ENCODE peak calls at places on chromosomes 11 and 22, in five cellular contexts. Z, X, G, O and R are unnamed samples.

GRCh38 chr11:57432714-57433163 is 5.8 kb upstream of the SLC43A3 start:
- DNase-seq in Z (no peak), X (peak; percentile 19), O (no peak), G (no peak), R (no peak)

GRCh38 chr11:81497202-81497804 is 1236.4 kb downstream of the FAM181B start:
- DNase-seq in X (peak; percentile 2), Z (peak; percentile 55), G (peak; percentile 0), O (peak; percentile 65), R (peak; percentile 15)

GRCh38 chr22:41352058-41352457 is 29.7 kb upstream of the TEF start:
- DNase-seq in G (peak; percentile 6), X (peak; percentile 50), Z (peak; percentile 83), O (no peak), R (no peak)

GRCh38 chr11:133115099-133115498 is 417.2 kb downstream of the OPCML start:
- DNase-seq in X (no peak), Z (no peak), O (no peak), G (no peak), R (no peak)

GRCh38 chr11:57347336-57347735 is 9.2 kb downstream of the P2RX3 start:
- DNase-seq in Z (no peak), G (no peak), X (no peak), O (no peak), R (no peak)

GRCh38 chr22:46104881-46105493 is 45.3 kb upstream of the PPARA start:
- DNase-seq in Z (no peak), G (no peak), X (peak; percentile 37), O (no peak), R (no peak)

GRCh38 chr11:65390099-65390941 is 3.9 kb downstream of the FRMD8 start:
- DNase-seq in G (no peak), X (no peak), Z (no peak), O (peak; percentile 31), R (no peak)

GRCh38 chr11:103091441-103091809 is 535 bp downstream of the DCUN1D5 start:
- DNase-seq in G (no peak), O (peak; percentile 58), Z (peak; percentile 62), X (peak; percentile 37), R (peak; percentile 61)

GRCh38 chr11:9363954-9364912 is 20.2 kb upstream of the IPO7 start:
- DNase-seq in Z (peak; percentile 99), X (peak; percentile 94), O (peak; percentile 97), G (peak; percentile 97), R (peak; percentile 93)

GRCh38 chr11:134740590-134741342 is 328.7 kb upstream of the B3GAT1 start:
- DNase-seq in O (no peak), G (no peak), Z (no peak), X (no peak), R (no peak)

GRCh38 chr11:110858556-110858921 is 146.3 kb upstream of the ARHGAP20 start:
- DNase-seq in O (no peak), X (no peak), G (no peak), Z (no peak), R (no peak)

GRCh38 chr11:66247801-66248200 is 20.6 kb upstream of the RAB1B start:
- DNase-seq in Z (no peak), G (no peak), O (no peak), X (no peak), R (no peak)

GRCh38 chr11:65742353-65742752 is 21.8 kb upstream of the RNASEH2C start:
- DNase-seq in O (no peak), G (no peak), Z (peak; percentile 6), X (no peak), R (no peak)

GRCh38 chr22:22248878-22249277 is 4.3 kb downstream of the VPREB1 start:
- DNase-seq in O (no peak), G (no peak), Z (no peak), X (no peak), R (no peak)

GRCh38 chr22:40176921-40177737 is 596 bp upstream of the TNRC6B start:
- DNase-seq in O (peak; percentile 73), Z (peak; percentile 90), G (no peak), X (peak; percentile 52), R (no peak)

GRCh38 chr11:72793081-72793451 is 781 bp downstream of the STARD10 start:
- DNase-seq in X (no peak), G (no peak), Z (no peak), O (peak; percentile 27), R (no peak)

GRCh38 chr11:844693-845644 is 2.3 kb downstream of the TSPAN4 start:
- DNase-seq in G (no peak), O (peak; percentile 83), Z (peak; percentile 95), X (peak; percentile 72), R (peak; percentile 82)

GRCh38 chr22:49853981-49854791 is 542 bp downstream of the ZBED4 start:
- DNase-seq in O (peak; percentile 68), Z (peak; percentile 52), G (no peak), X (peak; percentile 32), R (peak; percentile 59)

GRCh38 chr22:45284705-45285305 is at the start of gene UPK3A:
- DNase-seq in O (peak; percentile 91), G (peak; percentile 33), Z (peak; percentile 68), X (peak; percentile 90), R (peak; percentile 77)

GRCh38 chr11:1076061-1076665 is 1.5 kb downstream of the MUC2 start:
- DNase-seq in Z (no peak), G (no peak), O (no peak), X (no peak), R (no peak)

GRCh38 chr22:37503850-37504249 is 15.4 kb downstream of the CARD10 start:
- DNase-seq in Z (no peak), G (no peak), O (no peak), X (peak; percentile 30), R (no peak)

GRCh38 chr22:47373648-47374272 is 611.3 kb downstream of the TBC1D22A start:
- DNase-seq in G (no peak), O (no peak), Z (no peak), X (no peak), R (no peak)

GRCh38 chr22:42688241-42688913 is 32.3 kb downstream of the A4GALT start:
- DNase-seq in G (no peak), X (peak; percentile 89), Z (peak; percentile 89), O (peak; percentile 58), R (peak; percentile 45)

DNA sequence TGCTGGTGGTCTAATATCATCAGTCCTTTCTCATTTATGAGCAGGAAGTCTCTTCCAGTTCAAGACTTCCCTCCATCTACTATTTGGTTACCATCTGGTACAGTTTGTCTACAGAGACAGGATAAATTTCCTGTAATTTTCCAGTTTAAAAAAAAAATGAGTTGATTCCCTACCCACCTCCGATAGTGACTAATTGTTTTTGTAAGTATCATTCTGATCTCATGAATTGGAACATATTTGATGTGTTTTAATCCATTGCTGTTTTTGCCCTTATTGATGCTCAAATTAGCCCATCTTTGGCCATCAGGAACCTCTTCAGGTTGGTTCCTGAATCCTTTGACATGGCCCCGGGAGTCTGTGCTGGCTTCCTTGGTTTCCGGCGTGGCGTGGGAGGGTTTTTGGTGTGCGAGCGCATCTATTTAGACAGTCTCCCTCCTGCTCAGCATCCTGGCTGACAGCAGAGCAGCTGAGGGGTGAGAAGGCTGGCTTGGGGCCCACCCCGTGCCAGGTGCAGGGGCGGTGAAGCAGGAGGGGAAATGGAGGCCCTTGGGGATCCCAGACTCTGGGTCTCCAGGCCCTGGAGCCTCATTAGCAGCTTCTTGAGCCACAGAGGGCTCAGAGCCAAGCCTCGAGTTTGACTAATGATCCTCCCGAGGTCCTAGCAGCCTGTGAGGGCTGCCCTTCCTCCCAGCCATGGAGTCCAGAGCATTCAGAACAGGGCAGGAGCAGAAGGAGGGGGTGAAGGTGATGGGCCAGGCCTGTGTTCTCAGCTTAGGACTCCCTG is 6.8 kb downstream of the OMP start:
- DNase-seq in Z (no peak), X (no peak), O (no peak), G (no peak), R (no peak)
- H3K4me2 ChIP-seq in Z (no peak overlapping the region), X (no peak overlapping the region), O (no peak overlapping the region), G (peak overlapping the region; percentile 73), R (peak overlapping the region; percentile 68)

GRCh38 chr11:75626692-75627536 is 41.9 kb downstream of the MAP6 start:
- DNase-seq in X (no peak), O (peak; percentile 47), Z (no peak), G (no peak), R (peak; percentile 81)
- H3K4me2 ChIP-seq in X (peak overlapping the region; percentile 5), O (peak overlapping the region; percentile 35), Z (no peak overlapping the region), G (no peak overlapping the region), R (peak overlapping the region; percentile 51)

GRCh38 chr11:113549611-113550061 is 74.4 kb upstream of the DRD2 start:
- DNase-seq in Z (no peak), X (no peak), G (no peak), O (no peak), R (no peak)

GRCh38 chr11:113546757-113547507 is 71.7 kb upstream of the DRD2 start:
- DNase-seq in O (no peak), Z (no peak), X (no peak), G (no peak), R (no peak)

GRCh38 chr11:113550179-113550578 is 75.0 kb upstream of the DRD2 start:
- DNase-seq in Z (no peak), G (no peak), X (no peak), O (no peak), R (peak; percentile 44)

GRCh38 chr11:113547739-113548138 is 72.5 kb upstream of the DRD2 start:
- DNase-seq in O (no peak), Z (no peak), X (no peak), G (no peak), R (no peak)

GRCh38 chr11:113549061-113549460 is 73.9 kb upstream of the DRD2 start:
- DNase-seq in Z (no peak), O (no peak), G (no peak), X (no peak), R (no peak)
- H3K4me2 ChIP-seq in Z (no peak overlapping the region), O (no peak overlapping the region), G (no peak overlapping the region), X (no peak overlapping the region), R (no peak overlapping the region)

GRCh38 chr11:89489930-89490329 is 1.2 kb downstream of the NOX4 start:
- DNase-seq in Z (no peak), X (no peak), O (no peak), G (no peak), R (no peak)
- H3K4me2 ChIP-seq in Z (no peak overlapping the region), X (no peak overlapping the region), O (peak overlapping the region; percentile 87), G (no peak overlapping the region), R (peak overlapping the region; percentile 91)

GRCh38 chr11:44611088-44611487 is 45.6 kb downstream of the CD82 start:
- DNase-seq in Z (peak; percentile 26), O (no peak), X (no peak), G (no peak), R (no peak)
- H3K4me2 ChIP-seq in Z (no peak overlapping the region), O (no peak overlapping the region), X (no peak overlapping the region), G (no peak overlapping the region), R (no peak overlapping the region)

GRCh38 chr11:12817681-12818332 is 143.6 kb downstream of the TEAD1 start:
- DNase-seq in G (no peak), Z (no peak), O (no peak), X (no peak), R (no peak)
- H3K4me2 ChIP-seq in G (no peak overlapping the region), Z (no peak overlapping the region), O (no peak overlapping the region), X (peak overlapping the region; percentile 32), R (peak overlapping the region; percentile 34)

DNA sequence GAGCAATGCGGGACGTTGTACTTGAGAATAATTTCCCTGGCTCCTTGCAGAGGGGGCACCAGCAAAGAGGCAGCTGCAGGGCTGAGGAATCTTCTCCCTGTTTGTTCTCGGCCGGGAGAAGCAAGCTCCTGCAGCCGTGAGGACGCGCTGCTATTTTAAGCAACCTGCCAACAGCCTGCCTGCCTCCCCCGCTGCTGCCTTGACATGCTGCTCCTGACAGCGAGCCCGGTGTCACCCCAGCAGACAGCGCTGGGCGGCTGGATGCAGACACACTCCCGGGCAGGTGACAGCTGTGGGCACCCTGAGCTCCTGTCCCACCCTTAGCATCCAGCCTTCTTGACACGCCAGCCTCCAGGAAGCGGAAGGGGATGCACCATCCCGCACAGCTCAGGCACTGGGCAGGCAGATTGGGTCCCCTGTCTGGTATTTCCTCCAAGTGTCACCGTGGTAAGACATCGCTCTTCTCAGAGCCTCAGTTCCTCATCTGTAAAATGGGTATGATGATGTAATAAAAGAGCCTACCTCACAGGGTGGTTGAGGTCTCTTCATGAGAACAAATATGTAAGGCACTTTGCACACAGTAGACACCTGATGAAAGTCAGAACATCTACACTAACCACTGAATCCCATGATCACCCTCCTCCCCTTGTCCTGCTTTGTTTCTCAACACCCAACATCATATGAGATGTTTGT is 530.6 kb downstream of the MN1 start:
- DNase-seq in O (peak; percentile 27), X (no peak), G (no peak), Z (no peak), R (no peak)
- H3K4me2 ChIP-seq in O (peak overlapping the region; percentile 27), X (no peak overlapping the region), G (no peak overlapping the region), Z (no peak overlapping the region), R (no peak overlapping the region)